ENCODE peak calls at places on chromosomes 3 and 15, in nine cellular contexts. L is coronary artery, G is endothelial cell, A is GM12892, B is brain microvascular endothelial cell, F is HuH-7.5, U is fibroblast of lung, D is substantia nigra, T is WTC11. E is an unnamed sample.
A peak's percentile ranks its signal among the peaks of the same experiment; 100 is the strongest.

GRCh38 chr3:31095254-31095653 is 200.8 kb upstream of the GADL1 start:
- DNase-seq in L (no peak), G (no peak), A (no peak), B (no peak), F (no peak), U (no peak), D (no peak), T (no peak), E (no peak)

GRCh38 chr3:67710396-67710795 is 56.0 kb upstream of the SUCLG2 start:
- DNase-seq in L (no peak), G (no peak), A (no peak), B (no peak), F (no peak), U (no peak), D (no peak), T (no peak), E (no peak)

GRCh38 chr3:61066800-61067199 is 184.5 kb downstream of the FHIT start:
- DNase-seq in L (no peak), G (no peak), A (no peak), B (no peak), F (no peak), U (no peak), D (no peak), T (no peak), E (peak; percentile 7)

GRCh38 chr3:188664795-188665194 is 507.0 kb upstream of the TPRG1 start:
- DNase-seq in L (no peak), G (peak; percentile 20), A (no peak), B (no peak), F (no peak), U (no peak), D (no peak), T (peak; percentile 18), E (no peak)

GRCh38 chr15:59401810-59402569 is 29.3 kb upstream of the MYO1E start:
- DNase-seq in L (no peak), G (no peak), A (no peak), B (no peak), F (no peak), U (no peak), D (no peak), T (no peak), E (no peak)

GRCh38 chr3:125077864-125078263 is 22.1 kb upstream of the HEG1 start:
- DNase-seq in L (no peak), G (no peak), A (no peak), B (no peak), F (no peak), U (no peak), D (no peak), T (no peak), E (no peak)

GRCh38 chr3:61841111-61841845 is 279.9 kb downstream of the PTPRG start:
- DNase-seq in L (no peak), G (no peak), A (no peak), B (peak; percentile 48), F (no peak), U (peak; percentile 56), D (no peak), T (no peak), E (no peak)

GRCh38 chr15:72312605-72313447 is 7.1 kb downstream of the CELF6 start:
- DNase-seq in L (no peak), G (peak; percentile 75), A (peak; percentile 68), B (peak; percentile 62), F (peak; percentile 93), U (peak; percentile 58), D (peak; percentile 33), T (peak; percentile 80), E (peak; percentile 22)

GRCh38 chr3:47868306-47868705 is 65.4 kb downstream of the DHX30 start:
- DNase-seq in L (peak; percentile 63), G (no peak), A (no peak), B (no peak), F (no peak), U (no peak), D (no peak), T (no peak), E (no peak)

GRCh38 chr15:79310612-79310984 is 314 bp upstream of the TMED3 start:
- DNase-seq in L (no peak), G (no peak), A (no peak), B (peak; percentile 7), F (no peak), U (peak; percentile 37), D (no peak), T (no peak), E (no peak)

GRCh38 chr15:48861813-48862431 is 16.0 kb upstream of the EID1 start:
- DNase-seq in L (no peak), G (peak; percentile 54), A (peak; percentile 21), B (no peak), F (no peak), U (peak; percentile 67), D (no peak), T (peak; percentile 15), E (peak; percentile 21)

GRCh38 chr15:52281085-52282035 is 14.2 kb downstream of the MYO5C start:
- DNase-seq in L (no peak), G (no peak), A (no peak), B (no peak), F (peak; percentile 61), U (no peak), D (no peak), T (no peak), E (no peak)

E was measured in GM06990.